ENCODE peak calls at places on chromosomes 4 and X, in seven cellular contexts. Q is right atrium auricular region, E is testis, W is OCI-LY7, P is GM23248, Y is K562, L is tibial nerve. U is an unnamed sample. For H3K4me1, the result is how much of the 10 kb centered on the place peaks cover.

GRCh38 chr4:86948276-86948675 is 13.5 kb downstream of the AFF1 start:
- DNase-seq in L (no peak), Y (no peak), E (no peak), P (no peak), W (no peak), Q (no peak), U (no peak)

GRCh38 chrX:72258174-72258573 is 18.9 kb downstream of the RPS4X start:
- DNase-seq in P (peak), Y (peak), Q (no peak), W (no peak), L (no peak), E (no peak), U (no peak)

GRCh38 chr4:160127211-160127610 is 1024.3 kb downstream of the RAPGEF2 start:
- DNase-seq in W (no peak), P (no peak), Y (no peak), E (no peak), L (no peak), Q (no peak), U (no peak)

GRCh38 chr4:105215609-105216313 is 69.1 kb downstream of the TET2 start:
- DNase-seq in W (no peak), L (no peak), Y (no peak), Q (no peak), P (peak), E (no peak), U (no peak)

GRCh38 chrX:66632473-66632872 is 6.4 kb downstream of the EDA2R start:
- DNase-seq in P (peak), Y (no peak), Q (no peak), L (no peak), E (no peak), W (no peak), U (no peak)

GRCh38 chr4:181301735-181302380 is 941.3 kb upstream of the TENM3 start:
- DNase-seq in W (peak), Y (peak), P (peak), Q (no peak), L (no peak), E (peak), U (no peak)

GRCh38 chr4:147616849-147617172 is 386 bp upstream of the TMEM184C start:
- DNase-seq in Y (no peak), W (no peak), Q (no peak), L (no peak), E (no peak), P (no peak), U (no peak)

GRCh38 chr4:82645868-82646267 is 84.1 kb upstream of the TMEM150C start:
- DNase-seq in Q (no peak), L (no peak), W (no peak), E (no peak), Y (no peak), P (no peak), U (no peak)

GRCh38 chr4:71545168-71545567 is 206.3 kb downstream of the SLC4A4 start:
- DNase-seq in W (no peak), Y (no peak), P (peak), E (no peak), L (no peak), Q (no peak), U (no peak)

GRCh38 chr4:173448919-173449641 is 50.2 kb upstream of the SCRG1 start:
- DNase-seq in W (no peak), Y (no peak), E (peak), L (no peak), P (peak), Q (no peak), U (no peak)

GRCh38 chr4:40937140-40937725 is 187.5 kb downstream of the NSUN7 start:
- DNase-seq in Q (no peak), L (no peak), P (no peak), E (no peak), Y (no peak), W (no peak), U (no peak)

GRCh38 chrX:65821721-65822496 is 154.5 kb downstream of the MSN start:
- DNase-seq in W (no peak), E (peak), P (peak), Q (no peak), L (no peak), Y (no peak), U (no peak)

GRCh38 chr4:135718019-135718418 is 1516.4 kb upstream of the PABPC4L start:
- DNase-seq in Q (no peak), E (no peak), P (no peak), W (no peak), L (no peak), Y (no peak), U (no peak)

GRCh38 chrX:98405376-98405775 is 1521.7 kb downstream of the RPA4 start:
- DNase-seq in Y (no peak), E (no peak), Q (no peak), P (no peak), W (no peak), L (no peak), U (no peak)

GRCh38 chr4:7820031-7820825 is 119.4 kb downstream of the AFAP1 start:
- DNase-seq in P (peak), Y (no peak), W (no peak), E (no peak), L (no peak), Q (no peak), U (no peak)

GRCh38 chr4:7817877-7818675 is 121.6 kb downstream of the AFAP1 start:
- DNase-seq in P (no peak), L (no peak), W (no peak), Q (no peak), E (peak), Y (no peak), U (no peak)

GRCh38 chr4:7818676-7819041 is 121.0 kb downstream of the AFAP1 start:
- DNase-seq in L (no peak), Y (no peak), W (no peak), E (no peak), P (no peak), Q (no peak), U (no peak)

GRCh38 chr4:7821245-7822165 is 118.2 kb downstream of the AFAP1 start:
- DNase-seq in Y (no peak), P (peak), Q (no peak), W (no peak), L (no peak), E (no peak), U (no peak)

DNA sequence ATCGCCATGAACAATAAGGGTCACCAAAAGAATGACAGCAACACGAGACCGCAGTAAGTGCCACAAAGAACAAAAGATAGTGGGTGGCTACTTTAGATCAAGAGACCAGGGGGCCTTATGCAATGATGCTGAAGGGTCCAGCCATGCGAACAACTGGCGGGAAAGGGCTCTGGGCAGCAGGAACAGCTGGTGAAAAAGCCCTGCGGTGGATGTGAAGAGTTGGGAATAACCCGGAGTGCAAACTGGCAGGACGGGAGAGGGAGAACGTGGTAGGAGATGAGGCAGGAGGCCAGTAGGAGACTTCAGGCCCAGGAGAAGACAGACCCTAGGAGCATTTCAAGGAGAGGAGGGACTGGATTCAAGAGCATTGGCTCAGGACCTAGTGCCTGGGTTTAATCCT is 120.2 kb downstream of the AFAP1 start:
- DNase-seq in E (no peak), P (no peak), Y (no peak), W (no peak), L (no peak), Q (no peak), U (no peak)
- H3K4me1 ChIP-seq in E (under half), P (half or more), Y (under half), W (under half), L (half or more), Q (half or more), U (under half)

GRCh38 chr4:107071108-107071507 is 35.0 kb upstream of the DKK2 start:
- DNase-seq in Y (no peak), P (no peak), E (no peak), Q (no peak), L (no peak), W (no peak), U (no peak)

GRCh38 chr4:107069049-107069448 is 32.9 kb upstream of the DKK2 start:
- DNase-seq in W (no peak), P (peak), L (no peak), E (no peak), Y (no peak), Q (no peak), U (no peak)

GRCh38 chr4:107077192-107077591 is 41.1 kb upstream of the DKK2 start:
- DNase-seq in Y (no peak), P (no peak), Q (no peak), W (no peak), L (no peak), E (no peak), U (no peak)

DNA sequence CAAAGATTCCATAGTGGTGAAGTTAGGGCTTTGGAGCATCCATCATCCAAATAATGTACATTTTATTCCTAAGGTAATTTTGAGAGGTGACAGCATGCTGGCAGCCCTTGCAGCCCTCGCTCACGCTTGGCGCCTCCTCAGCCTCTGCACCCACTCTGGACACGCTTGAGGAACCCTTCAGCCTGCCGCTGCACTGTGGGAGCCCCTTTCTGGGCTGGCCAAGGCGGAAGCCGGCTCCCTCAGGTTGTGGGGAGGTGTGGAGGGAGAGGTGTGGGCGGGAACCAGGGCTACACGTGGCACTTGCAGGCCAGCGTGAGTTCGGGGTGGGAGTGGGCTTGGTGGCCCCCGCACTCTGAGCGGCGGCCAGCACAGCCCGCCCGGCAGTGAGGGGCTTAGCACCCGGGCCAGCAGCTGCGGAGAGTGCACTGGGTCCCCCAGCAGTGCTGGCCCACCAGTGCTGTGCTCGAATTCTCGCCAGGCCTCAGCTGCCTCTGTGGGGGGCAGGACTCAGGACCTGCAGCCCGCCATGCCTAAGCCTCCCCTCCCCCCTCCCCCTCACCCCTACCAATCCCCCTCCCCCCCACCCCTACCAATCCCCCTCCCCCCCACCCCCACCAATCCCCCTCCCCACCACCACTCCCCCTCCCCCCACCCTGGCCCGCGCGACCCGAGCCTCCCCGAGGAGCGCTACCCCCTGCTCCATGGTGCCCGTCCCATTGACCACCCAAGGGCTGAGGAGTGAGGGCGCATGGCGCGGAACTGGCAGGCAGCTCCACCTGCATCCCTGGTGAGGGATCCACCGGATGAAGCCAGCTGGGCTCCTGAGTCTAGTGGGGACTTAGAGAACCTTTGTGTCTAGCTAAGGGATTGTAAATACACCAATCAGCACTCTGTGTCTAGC is 37.0 kb upstream of the DKK2 start:
- DNase-seq in P (no peak), W (no peak), L (no peak), Q (no peak), E (no peak), Y (no peak), U (no peak)
- H3K4me1 ChIP-seq in P (under half), W (under half), L (under half), Q (under half), E (under half), Y (under half), U (under half)

GRCh38 chr4:1772869-1773538 is 20.1 kb upstream of the FGFR3 start:
- DNase-seq in P (no peak), W (no peak), Y (peak), L (no peak), E (no peak), Q (no peak), U (no peak)
- H3K4me1 ChIP-seq in P (under half), W (under half), Y (half or more), L (under half), E (under half), Q (under half), U (under half)

DNA sequence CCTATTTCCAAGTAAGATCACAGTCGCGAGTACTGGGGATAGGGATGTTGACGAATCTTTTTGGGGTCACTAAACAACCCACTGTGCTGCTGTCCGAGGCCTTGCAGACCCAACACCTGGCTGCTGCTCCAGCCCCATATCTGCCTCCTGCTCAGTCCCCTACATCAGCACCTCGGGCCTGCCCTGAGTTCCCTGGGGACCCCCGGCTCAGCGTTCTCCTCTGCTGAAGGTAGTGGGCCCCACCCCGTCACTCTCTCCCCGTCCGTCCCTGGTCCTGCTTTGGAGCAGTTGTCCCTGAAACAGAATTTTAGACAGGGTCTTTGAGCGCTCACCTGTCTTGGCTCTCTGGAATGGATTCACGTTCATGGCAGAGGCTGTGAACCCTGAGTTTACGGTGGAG is 202.4 kb upstream of the PSAPL1 start:
- DNase-seq in L (no peak), W (no peak), Q (no peak), E (no peak), P (no peak), Y (no peak), U (no peak)
- H3K4me1 ChIP-seq in L (under half), W (under half), Q (under half), E (under half), P (under half), Y (under half), U (under half)

DNA sequence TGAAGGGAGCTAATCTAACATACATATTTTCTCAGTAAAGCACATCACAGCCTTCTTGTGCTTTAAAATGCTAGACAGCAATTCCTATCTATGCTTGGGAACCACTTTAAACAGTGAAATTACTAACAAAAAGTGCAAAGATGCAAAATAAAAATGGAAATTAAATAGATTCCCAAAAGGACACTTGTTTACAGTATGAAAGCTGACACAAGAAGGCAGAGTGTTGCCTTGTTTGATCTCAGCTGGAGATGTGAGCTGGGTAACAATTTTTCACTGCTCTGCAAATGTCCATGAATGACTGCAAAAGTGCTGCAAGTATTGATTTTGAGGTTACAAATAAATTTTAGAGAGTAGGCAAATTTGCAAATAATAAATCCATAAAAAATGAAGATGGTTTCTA is 22.3 kb downstream of the GRIA2 start:
- DNase-seq in E (no peak), W (no peak), P (no peak), L (no peak), Y (no peak), Q (no peak), U (no peak)
- H3K4me1 ChIP-seq in E (under half), W (under half), P (under half), L (under half), Y (under half), Q (under half), U (under half)

GRCh38 chr4:10161146-10161545 is 44.5 kb upstream of the WDR1 start:
- DNase-seq in Y (no peak), W (no peak), E (no peak), L (no peak), P (no peak), Q (no peak), U (no peak)

GRCh38 chr4:10158355-10158942 is 41.9 kb upstream of the WDR1 start:
- DNase-seq in W (no peak), E (no peak), P (no peak), L (no peak), Q (no peak), Y (no peak), U (no peak)

GRCh38 chr4:10160280-10160856 is 43.8 kb upstream of the WDR1 start:
- DNase-seq in P (peak), Q (no peak), W (no peak), Y (peak), L (no peak), E (no peak), U (no peak)

GRCh38 chr4:10157478-10158354 is 41.1 kb upstream of the WDR1 start:
- DNase-seq in P (peak), Y (peak), L (peak), W (peak), E (peak), Q (peak), U (peak)

DNA sequence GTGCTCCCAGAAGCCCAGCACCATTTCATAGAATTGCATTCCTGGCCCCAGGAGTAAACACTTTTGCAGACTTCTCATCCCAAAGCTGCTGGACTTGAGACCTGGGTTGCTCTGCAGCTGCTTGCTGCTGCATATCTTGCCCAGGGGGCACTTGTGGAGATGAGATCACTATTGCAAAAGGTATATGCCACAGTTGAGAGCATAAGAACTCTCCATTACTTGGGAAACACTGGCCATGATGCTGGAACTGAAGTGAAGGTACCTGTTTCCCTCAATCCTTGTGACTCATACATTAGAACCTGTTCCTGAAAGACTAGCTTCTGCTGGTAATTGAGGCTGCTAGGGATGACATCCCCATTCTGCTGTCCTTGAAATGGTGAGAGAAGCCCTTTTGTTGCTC is 43.1 kb upstream of the WDR1 start:
- DNase-seq in Q (no peak), E (no peak), Y (no peak), L (no peak), P (no peak), W (no peak), U (no peak)
- H3K4me1 ChIP-seq in Q (under half), E (under half), Y (under half), L (under half), P (under half), W (under half), U (under half)